ENCODE peak calls at places on chromosomes 3 and 15, in five cellular contexts. One of them, this sample, is unnamed.

GRCh38 chr15:67022587-67022986 is 42.8 kb upstream of the SMAD3 start:
- DNase-seq in nucleus accumbens: no peak
- DNase-seq in iPS DF 19.7: no peak
- DNase-seq in MV-4-11: no peak
- DNase-seq in hippocampal formation: no peak
- DNase-seq in this sample: no peak

GRCh38 chr3:165259518-165260193 is 63.5 kb upstream of the SLITRK3 start:
- DNase-seq in MV-4-11: no peak
- DNase-seq in hippocampal formation: no peak
- DNase-seq in nucleus accumbens: no peak
- DNase-seq in iPS DF 19.7: no peak
- DNase-seq in this sample: peak; percentile 86

GRCh38 chr3:24344784-24345439 is 149.7 kb downstream of the THRB start:
- DNase-seq in nucleus accumbens: no peak
- DNase-seq in hippocampal formation: no peak
- DNase-seq in iPS DF 19.7: no peak
- DNase-seq in MV-4-11: no peak
- DNase-seq in this sample: peak; percentile 16

GRCh38 chr3:155995525-155996370 is 124.6 kb upstream of the KCNAB1 start:
- DNase-seq in nucleus accumbens: no peak
- DNase-seq in iPS DF 19.7: no peak
- DNase-seq in hippocampal formation: no peak
- DNase-seq in MV-4-11: peak; percentile 33
- DNase-seq in this sample: peak; percentile 59

GRCh38 chr3:4772171-4772804 is 206.9 kb upstream of the BHLHE40 start:
- DNase-seq in MV-4-11: no peak
- DNase-seq in iPS DF 19.7: no peak
- DNase-seq in hippocampal formation: no peak
- DNase-seq in nucleus accumbens: no peak
- DNase-seq in this sample: no peak

GRCh38 chr15:44028349-44028748 is 166.7 kb downstream of the FRMD5 start:
- DNase-seq in iPS DF 19.7: no peak
- DNase-seq in MV-4-11: no peak
- DNase-seq in nucleus accumbens: no peak
- DNase-seq in hippocampal formation: no peak
- DNase-seq in this sample: no peak

GRCh38 chr3:64974401-64974800 is 286.6 kb upstream of the ADAMTS9 start:
- DNase-seq in MV-4-11: no peak
- DNase-seq in nucleus accumbens: no peak
- DNase-seq in hippocampal formation: no peak
- DNase-seq in iPS DF 19.7: no peak
- DNase-seq in this sample: no peak

GRCh38 chr15:79437275-79438000 is 5.3 kb downstream of the MINAR1 start:
- DNase-seq in MV-4-11: no peak
- DNase-seq in iPS DF 19.7: no peak
- DNase-seq in hippocampal formation: no peak
- DNase-seq in nucleus accumbens: no peak
- DNase-seq in this sample: no peak

GRCh38 chr15:68781766-68782588 is 38.7 kb downstream of the ANP32A start:
- DNase-seq in nucleus accumbens: no peak
- DNase-seq in iPS DF 19.7: no peak
- DNase-seq in hippocampal formation: no peak
- DNase-seq in MV-4-11: no peak
- DNase-seq in this sample: no peak

GRCh38 chr3:107269081-107269480 is 108.2 kb upstream of the CCDC54 start:
- DNase-seq in hippocampal formation: no peak
- DNase-seq in MV-4-11: no peak
- DNase-seq in iPS DF 19.7: no peak
- DNase-seq in nucleus accumbens: no peak
- DNase-seq in this sample: no peak

GRCh38 chr3:149920119-149920518 is 50.6 kb downstream of the PFN2 start:
- DNase-seq in hippocampal formation: no peak
- DNase-seq in nucleus accumbens: no peak
- DNase-seq in iPS DF 19.7: no peak
- DNase-seq in MV-4-11: no peak
- DNase-seq in this sample: no peak

GRCh38 chr15:57025264-57025939 is 107.0 kb downstream of the TCF12 start:
- DNase-seq in MV-4-11: peak; percentile 48
- DNase-seq in hippocampal formation: no peak
- DNase-seq in iPS DF 19.7: no peak
- DNase-seq in nucleus accumbens: no peak
- DNase-seq in this sample: peak; percentile 73

GRCh38 chr3:49617390-49618013 is 56.6 kb upstream of the APEH start:
- DNase-seq in hippocampal formation: no peak
- DNase-seq in nucleus accumbens: no peak
- DNase-seq in iPS DF 19.7: no peak
- DNase-seq in MV-4-11: no peak
- DNase-seq in this sample: no peak

GRCh38 chr3:24158756-24159155 is 213.7 kb downstream of the NR1D2 start:
- DNase-seq in nucleus accumbens: no peak
- DNase-seq in hippocampal formation: no peak
- DNase-seq in iPS DF 19.7: no peak
- DNase-seq in MV-4-11: no peak
- DNase-seq in this sample: no peak

GRCh38 chr3:49609314-49609713 is 55.0 kb downstream of the BSN start:
- DNase-seq in iPS DF 19.7: no peak
- DNase-seq in MV-4-11: no peak
- DNase-seq in nucleus accumbens: no peak
- DNase-seq in hippocampal formation: no peak
- DNase-seq in this sample: no peak

GRCh38 chr3:149291178-149291577 is 42.3 kb downstream of the TM4SF18 start:
- DNase-seq in iPS DF 19.7: no peak
- DNase-seq in hippocampal formation: no peak
- DNase-seq in MV-4-11: no peak
- DNase-seq in nucleus accumbens: no peak
- DNase-seq in this sample: peak; percentile 40

GRCh38 chr3:11273945-11274344 is 1.7 kb downstream of the ATG7 start:
- DNase-seq in MV-4-11: peak; percentile 96
- DNase-seq in iPS DF 19.7: no peak
- DNase-seq in nucleus accumbens: no peak
- DNase-seq in hippocampal formation: peak; percentile 12
- DNase-seq in this sample: peak; percentile 27

GRCh38 chr15:62141200-62141599 is 23.9 kb downstream of the C2CD4B start:
- DNase-seq in iPS DF 19.7: no peak
- DNase-seq in hippocampal formation: no peak
- DNase-seq in MV-4-11: no peak
- DNase-seq in nucleus accumbens: no peak
- DNase-seq in this sample: no peak

GRCh38 chr15:50765202-50765967 is at the start of gene SPPL2A:
- DNase-seq in hippocampal formation: peak; percentile 76
- DNase-seq in MV-4-11: peak; percentile 75
- DNase-seq in iPS DF 19.7: peak; percentile 40
- DNase-seq in nucleus accumbens: peak; percentile 44
- DNase-seq in this sample: peak; percentile 87

GRCh38 chr15:67690936-67691335 is 134.4 kb upstream of the SKOR1 start:
- DNase-seq in iPS DF 19.7: no peak
- DNase-seq in nucleus accumbens: no peak
- DNase-seq in hippocampal formation: no peak
- DNase-seq in MV-4-11: no peak
- DNase-seq in this sample: peak; percentile 8

GRCh38 chr3:177427096-177427495 is 229.8 kb upstream of the TBL1XR1 start:
- DNase-seq in hippocampal formation: no peak
- DNase-seq in MV-4-11: peak; percentile 93
- DNase-seq in nucleus accumbens: no peak
- DNase-seq in iPS DF 19.7: no peak
- DNase-seq in this sample: no peak

GRCh38 chr3:184082465-184082864 is 14.4 kb upstream of the HTR3E start:
- DNase-seq in hippocampal formation: no peak
- DNase-seq in iPS DF 19.7: no peak
- DNase-seq in nucleus accumbens: no peak
- DNase-seq in MV-4-11: no peak
- DNase-seq in this sample: no peak

GRCh38 chr3:58540176-58540863 is 3.3 kb upstream of the ACOX2 start:
- DNase-seq in iPS DF 19.7: no peak
- DNase-seq in hippocampal formation: no peak
- DNase-seq in MV-4-11: no peak
- DNase-seq in nucleus accumbens: no peak
- DNase-seq in this sample: no peak

GRCh38 chr3:196513697-196514349 is 1.3 kb downstream of the SMCO1 start:
- DNase-seq in nucleus accumbens: no peak
- DNase-seq in hippocampal formation: no peak
- DNase-seq in MV-4-11: no peak
- DNase-seq in iPS DF 19.7: no peak
- DNase-seq in this sample: no peak

GRCh38 chr15:62760506-62760905 is 282.0 kb upstream of the TPM1 start:
- DNase-seq in MV-4-11: no peak
- DNase-seq in hippocampal formation: no peak
- DNase-seq in nucleus accumbens: no peak
- DNase-seq in iPS DF 19.7: no peak
- DNase-seq in this sample: no peak

GRCh38 chr3:102474207-102474606 is 39.4 kb downstream of the ZPLD1 start:
- DNase-seq in hippocampal formation: no peak
- DNase-seq in nucleus accumbens: no peak
- DNase-seq in MV-4-11: no peak
- DNase-seq in iPS DF 19.7: no peak
- DNase-seq in this sample: no peak

GRCh38 chr15:83654379-83655236 is 685 bp downstream of the ADAMTSL3 start:
- DNase-seq in nucleus accumbens: no peak
- DNase-seq in iPS DF 19.7: no peak
- DNase-seq in MV-4-11: no peak
- DNase-seq in hippocampal formation: no peak
- DNase-seq in this sample: no peak

GRCh38 chr3:170738756-170739155 is 131.2 kb downstream of the RPL22L1 start:
- DNase-seq in iPS DF 19.7: no peak
- DNase-seq in MV-4-11: no peak
- DNase-seq in nucleus accumbens: no peak
- DNase-seq in hippocampal formation: no peak
- DNase-seq in this sample: no peak

GRCh38 chr3:150049317-150049716 is 78.6 kb upstream of the PFN2 start:
- DNase-seq in MV-4-11: no peak
- DNase-seq in hippocampal formation: no peak
- DNase-seq in iPS DF 19.7: no peak
- DNase-seq in nucleus accumbens: no peak
- DNase-seq in this sample: peak; percentile 3

GRCh38 chr3:4889896-4890295 is 89.3 kb upstream of the BHLHE40 start:
- DNase-seq in hippocampal formation: no peak
- DNase-seq in nucleus accumbens: no peak
- DNase-seq in iPS DF 19.7: no peak
- DNase-seq in MV-4-11: no peak
- DNase-seq in this sample: no peak

GRCh38 chr3:177195242-177195940 is 1.9 kb downstream of the TBL1XR1 start:
- DNase-seq in hippocampal formation: no peak
- DNase-seq in nucleus accumbens: no peak
- DNase-seq in iPS DF 19.7: no peak
- DNase-seq in MV-4-11: no peak
- DNase-seq in this sample: peak; percentile 65

GRCh38 chr3:197216169-197216860 is 82.1 kb downstream of the DLG1 start:
- DNase-seq in hippocampal formation: no peak
- DNase-seq in iPS DF 19.7: no peak
- DNase-seq in nucleus accumbens: no peak
- DNase-seq in MV-4-11: no peak
- DNase-seq in this sample: peak; percentile 59